ENCODE peak calls at places on chromosomes 7 and 10, in seven cellular contexts. W is lung; T is CD8-positive, alpha-beta T cell; S is kidney; D is fibroblast of lung; X is fibroblast of pulmonary artery; J is left lung. O is an unnamed sample.

GRCh38 chr10:78579586-78579985 is 489.2 kb upstream of the ZMIZ1 start:
- DNase-seq in W (no peak), T (no peak), S (no peak), D (no peak), X (no peak), J (no peak), O (no peak)

GRCh38 chr10:75032813-75033212 is 78.6 kb upstream of the SAMD8 start:
- DNase-seq in W (no peak), T (no peak), S (no peak), D (no peak), X (no peak), J (no peak), O (no peak)

GRCh38 chr10:92692085-92692671 is 2.4 kb downstream of the HHEX start:
- DNase-seq in W (no peak), T (no peak), S (no peak), D (no peak), X (no peak), J (no peak), O (no peak)

GRCh38 chr10:67809107-67809506 is 28.9 kb downstream of the DNAJC12 start:
- DNase-seq in W (no peak), T (no peak), S (no peak), D (no peak), X (no peak), J (no peak), O (no peak)

GRCh38 chr7:151607464-151607867 is 87.8 kb upstream of the RHEB start:
- DNase-seq in W (no peak), T (no peak), S (no peak), D (peak; percentile 68), X (peak; percentile 25), J (no peak), O (no peak)

GRCh38 chr10:37566336-37566735 is 291.1 kb downstream of the ZNF248 start:
- DNase-seq in W (no peak), T (no peak), S (no peak), D (no peak), X (no peak), J (no peak), O (no peak)

GRCh38 chr7:92057375-92057774 is 76.9 kb downstream of the CYP51A1 start:
- DNase-seq in W (no peak), T (no peak), S (no peak), D (no peak), X (no peak), J (no peak), O (no peak)

GRCh38 chr7:141441837-141442627 is 109.2 kb upstream of the AGK start:
- DNase-seq in W (no peak), T (no peak), S (no peak), D (no peak), X (no peak), J (no peak), O (no peak)

GRCh38 chr10:91597397-91597881 is 35.4 kb downstream of the PPP1R3C start:
- DNase-seq in W (no peak), T (no peak), S (no peak), D (peak; percentile 53), X (peak; percentile 65), J (no peak), O (no peak)

GRCh38 chr10:14953452-14954000 is 370 bp downstream of the DCLRE1C start:
- DNase-seq in W (peak; percentile 45), T (no peak), S (peak; percentile 83), D (peak; percentile 73), X (peak; percentile 62), J (no peak), O (no peak)

GRCh38 chr10:22479419-22479818 is 134.1 kb downstream of the SPAG6 start:
- DNase-seq in W (no peak), T (no peak), S (no peak), D (no peak), X (no peak), J (no peak), O (no peak)

GRCh38 chr10:112985701-112986510 is 35.9 kb downstream of the TCF7L2 start:
- DNase-seq in W (no peak), T (no peak), S (no peak), D (peak; percentile 86), X (peak; percentile 51), J (no peak), O (no peak)

GRCh38 chr7:42964849-42965805 is 33.0 kb downstream of the MRPL32 start:
- DNase-seq in W (no peak), T (no peak), S (no peak), D (peak; percentile 14), X (peak; percentile 73), J (no peak), O (no peak)

GRCh38 chr10:113062977-113063967 is 113.2 kb downstream of the TCF7L2 start:
- DNase-seq in W (no peak), T (no peak), S (no peak), D (peak; percentile 67), X (no peak), J (no peak), O (no peak)

GRCh38 chr10:5959581-5960069 is 17.7 kb downstream of the IL15RA start:
- DNase-seq in W (no peak), T (no peak), S (peak; percentile 39), D (no peak), X (no peak), J (peak; percentile 16), O (no peak)

GRCh38 chr7:54712777-54713176 is 46.2 kb downstream of the SEC61G start:
- DNase-seq in W (no peak), T (no peak), S (no peak), D (no peak), X (no peak), J (no peak), O (no peak)

GRCh38 chr10:59648711-59649201 is 60.9 kb downstream of the SLC16A9 start:
- DNase-seq in W (no peak), T (no peak), S (no peak), D (peak; percentile 73), X (peak; percentile 41), J (no peak), O (no peak)

GRCh38 chr10:63214586-63214985 is 81.5 kb downstream of the NRBF2 start:
- DNase-seq in W (no peak), T (no peak), S (no peak), D (no peak), X (peak; percentile 51), J (no peak), O (no peak)

GRCh38 chr10:53489331-53489730 is 716.7 kb upstream of the MBL2 start:
- DNase-seq in W (no peak), T (no peak), S (no peak), D (no peak), X (no peak), J (no peak), O (no peak)

GRCh38 chr10:125521721-125522680 is 161.0 kb downstream of the TEX36 start:
- DNase-seq in W (no peak), T (no peak), S (no peak), D (no peak), X (no peak), J (no peak), O (no peak)

GRCh38 chr7:157797361-157797760 is 460.6 kb downstream of the DNAJB6 start:
- DNase-seq in W (no peak), T (no peak), S (peak; percentile 65), D (no peak), X (no peak), J (no peak), O (no peak)

GRCh38 chr7:100559127-100559526 is 14.6 kb downstream of the SAP25 start:
- DNase-seq in W (no peak), T (no peak), S (no peak), D (no peak), X (no peak), J (no peak), O (no peak)

GRCh38 chr10:131862548-131862947 is 38.3 kb upstream of the PPP2R2D start:
- DNase-seq in W (no peak), T (no peak), S (peak; percentile 71), D (no peak), X (no peak), J (no peak), O (no peak)

GRCh38 chr7:50304158-50304910 is at the start of gene IKZF1:
- DNase-seq in W (peak; percentile 77), T (peak; percentile 82), S (peak; percentile 84), D (no peak), X (peak; percentile 19), J (peak; percentile 87), O (peak; percentile 38)

GRCh38 chr7:35831208-35831607 is 30.4 kb downstream of the SEPTIN7 start:
- DNase-seq in W (no peak), T (no peak), S (no peak), D (peak; percentile 62), X (peak; percentile 41), J (no peak), O (no peak)

GRCh38 chr7:21041666-21042065 is 255.0 kb upstream of the SP8 start:
- DNase-seq in W (no peak), T (no peak), S (no peak), D (no peak), X (no peak), J (no peak), O (no peak)

GRCh38 chr7:157615852-157616251 is 279.0 kb downstream of the DNAJB6 start:
- DNase-seq in W (no peak), T (no peak), S (no peak), D (no peak), X (no peak), J (no peak), O (no peak)

GRCh38 chr10:4983615-4984216 is 19.9 kb downstream of the AKR1C2 start:
- DNase-seq in W (no peak), T (no peak), S (no peak), D (no peak), X (no peak), J (no peak), O (no peak)

GRCh38 chr7:80183900-80184685 is 49.5 kb downstream of the GNAI1 start:
- DNase-seq in W (no peak), T (no peak), S (no peak), D (peak; percentile 13), X (no peak), J (no peak), O (peak; percentile 10)

GRCh38 chr7:76165973-76166403 is 35.7 kb upstream of the SRRM3 start:
- DNase-seq in W (no peak), T (no peak), S (no peak), D (no peak), X (no peak), J (no peak), O (no peak)
- H3K4me3 ChIP-seq in W (no peak overlapping the region), T (peak overlapping the region; percentile 87), S (peak overlapping the region; percentile 78), D (peak overlapping the region; percentile 44), X (peak overlapping the region; percentile 65), J (peak overlapping the region; percentile 49), O (peak overlapping the region; percentile 96)

GRCh38 chr7:41698726-41699125 is 4.2 kb downstream of the INHBA start:
- DNase-seq in W (no peak), T (no peak), S (no peak), D (peak; percentile 81), X (peak; percentile 52), J (no peak), O (no peak)
- H3K4me3 ChIP-seq in W (peak overlapping the region; percentile 21), T (no peak overlapping the region), S (peak overlapping the region; percentile 56), D (peak overlapping the region; percentile 85), X (peak overlapping the region; percentile 62), J (no peak overlapping the region), O (no peak overlapping the region)

GRCh38 chr7:102917436-102918353 is 4.9 kb downstream of the LRRC17 start:
- DNase-seq in W (no peak), T (no peak), S (no peak), D (no peak), X (peak; percentile 30), J (no peak), O (no peak)
- H3K4me3 ChIP-seq in W (no peak overlapping the region), T (no peak overlapping the region), S (no peak overlapping the region), D (no peak overlapping the region), X (no peak overlapping the region), J (no peak overlapping the region), O (no peak overlapping the region)

DNA sequence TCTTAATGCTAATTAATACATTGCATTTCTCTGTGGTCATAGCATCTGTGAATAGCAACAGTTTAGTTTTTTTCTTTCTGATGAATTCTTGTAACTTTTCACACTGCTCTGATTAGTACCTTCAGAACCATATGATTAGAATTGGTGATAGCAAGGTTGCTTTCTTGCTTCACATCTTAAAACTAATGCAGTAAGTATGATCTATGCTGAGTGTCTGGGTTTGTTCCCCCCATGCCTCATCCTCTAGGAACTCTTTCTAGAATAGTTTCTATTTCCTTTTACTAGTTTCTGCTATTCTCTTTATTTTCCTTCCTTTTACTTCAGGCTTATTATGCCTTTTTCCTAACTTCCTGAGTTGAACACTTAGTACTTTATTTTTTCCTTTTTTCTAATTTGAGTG is 32.4 kb downstream of the TES start:
- DNase-seq in W (no peak), T (no peak), S (no peak), D (no peak), X (no peak), J (no peak), O (no peak)
- H3K4me3 ChIP-seq in W (no peak overlapping the region), T (no peak overlapping the region), S (no peak overlapping the region), D (no peak overlapping the region), X (no peak overlapping the region), J (no peak overlapping the region), O (no peak overlapping the region)